ENCODE peak calls at places on chromosomes 11 and 22, in seven cellular contexts. G, U, P, Y, Z, X and W are unnamed samples.

GRCh38 chr22:17562906-17563870 is at the start of gene SLC25A18:
- DNase-seq in G (peak), U (peak), P (peak), Y (peak), Z (peak), X (peak), W (no peak)

GRCh38 chr11:72787262-72788104 is 6.4 kb downstream of the STARD10 start:
- DNase-seq in G (no peak), U (peak), P (no peak), Y (peak), Z (peak), X (peak), W (no peak)

GRCh38 chr22:47367993-47368945 is 605.8 kb downstream of the TBC1D22A start:
- DNase-seq in G (no peak), U (peak), P (no peak), Y (no peak), Z (no peak), X (no peak), W (no peak)

GRCh38 chr11:62015615-62016014 is 48.2 kb upstream of the FTH1 start:
- DNase-seq in G (no peak), U (no peak), P (peak), Y (no peak), Z (no peak), X (peak), W (no peak)

GRCh38 chr11:103940542-103940941 is 95.9 kb upstream of the DDI1 start:
- DNase-seq in G (no peak), U (no peak), P (no peak), Y (no peak), Z (peak), X (no peak), W (peak)

GRCh38 chr22:31089101-31090100 is 8.3 kb downstream of the SMTN start:
- DNase-seq in G (no peak), U (no peak), P (peak), Y (peak), Z (no peak), X (peak), W (no peak)

GRCh38 chr11:1089738-1090599 is 15.3 kb downstream of the MUC2 start:
- DNase-seq in G (no peak), U (no peak), P (no peak), Y (no peak), Z (no peak), X (no peak), W (no peak)

GRCh38 chr11:2689551-2690260 is 10.1 kb downstream of the KCNQ1OT1 start:
- DNase-seq in G (no peak), U (no peak), P (no peak), Y (no peak), Z (no peak), X (peak), W (no peak)

GRCh38 chr11:985435-985834 is 51.1 kb downstream of the MUC6 start:
- DNase-seq in G (no peak), U (no peak), P (no peak), Y (no peak), Z (no peak), X (no peak), W (no peak)

GRCh38 chr11:18668131-18668530 is 30.4 kb upstream of the TMEM86A start:
- DNase-seq in G (no peak), U (no peak), P (no peak), Y (no peak), Z (peak), X (no peak), W (no peak)

GRCh38 chr11:1225386-1226225 is 2.7 kb downstream of the MUC5B start:
- DNase-seq in G (no peak), U (peak), P (no peak), Y (peak), Z (no peak), X (no peak), W (no peak)

GRCh38 chr11:84899740-84900139 is 727.4 kb downstream of the DLG2 start:
- DNase-seq in G (no peak), U (peak), P (peak), Y (no peak), Z (peak), X (no peak), W (peak)

GRCh38 chr11:33867996-33868645 is 23.8 kb downstream of the LMO2 start:
- DNase-seq in G (no peak), U (no peak), P (no peak), Y (no peak), Z (no peak), X (no peak), W (no peak)

GRCh38 chr22:17733484-17733883 is 40.8 kb downstream of the BID start:
- DNase-seq in G (no peak), U (no peak), P (no peak), Y (no peak), Z (no peak), X (no peak), W (peak)

GRCh38 chr11:12269104-12269441 is 108.3 kb upstream of the PARVA start:
- DNase-seq in G (no peak), U (no peak), P (no peak), Y (no peak), Z (peak), X (peak), W (peak)

GRCh38 chr22:30531651-30532608 is 14.6 kb downstream of the SEC14L6 start:
- DNase-seq in G (no peak), U (no peak), P (no peak), Y (no peak), Z (no peak), X (no peak), W (no peak)

GRCh38 chr22:22848364-22848866 is 39.2 kb upstream of the IGLL5 start:
- DNase-seq in G (peak), U (peak), P (peak), Y (peak), Z (peak), X (peak), W (peak)

GRCh38 chr11:10654211-10655150 is 39.1 kb downstream of the IRAG1 start:
- DNase-seq in G (peak), U (no peak), P (peak), Y (no peak), Z (peak), X (peak), W (peak)

GRCh38 chr11:803770-804598 is 1.0 kb downstream of the PIDD1 start:
- DNase-seq in G (no peak), U (no peak), P (peak), Y (no peak), Z (no peak), X (no peak), W (no peak)

GRCh38 chr11:75462117-75462653 is 29.2 kb upstream of the KLHL35 start:
- DNase-seq in G (peak), U (peak), P (no peak), Y (no peak), Z (peak), X (no peak), W (no peak)

GRCh38 chr22:36153756-36154155 is 6.8 kb downstream of the APOL3 start:
- DNase-seq in G (no peak), U (no peak), P (no peak), Y (no peak), Z (no peak), X (no peak), W (no peak)

GRCh38 chr11:15836801-15837200 is 519.5 kb downstream of the SOX6 start:
- DNase-seq in G (no peak), U (no peak), P (no peak), Y (no peak), Z (no peak), X (peak), W (no peak)

GRCh38 chr11:13105237-13105844 is 96.2 kb downstream of the RASSF10 start:
- DNase-seq in G (no peak), U (no peak), P (no peak), Y (no peak), Z (no peak), X (no peak), W (no peak)

GRCh38 chr11:59267738-59268475 is 55.2 kb upstream of the MPEG1 start:
- DNase-seq in G (no peak), U (no peak), P (no peak), Y (no peak), Z (peak), X (peak), W (no peak)

GRCh38 chr11:17629113-17629512 is 82.1 kb downstream of the OTOG start:
- DNase-seq in G (no peak), U (no peak), P (no peak), Y (no peak), Z (no peak), X (no peak), W (no peak)

GRCh38 chr22:17475318-17476212 is 87.7 kb upstream of the SLC25A18 start:
- DNase-seq in G (peak), U (no peak), P (no peak), Y (no peak), Z (no peak), X (no peak), W (no peak)

GRCh38 chr11:85495918-85496317 is 131.2 kb downstream of the DLG2 start:
- DNase-seq in G (no peak), U (no peak), P (no peak), Y (no peak), Z (no peak), X (no peak), W (no peak)

GRCh38 chr22:22460635-22461034 is 47.9 kb downstream of the ZNF280B start:
- DNase-seq in G (no peak), U (no peak), P (no peak), Y (no peak), Z (peak), X (peak), W (no peak)

GRCh38 chr11:46438211-46438610 is 46.6 kb upstream of the CHRM4 start:
- DNase-seq in G (no peak), U (no peak), P (no peak), Y (no peak), Z (peak), X (no peak), W (no peak)

GRCh38 chr22:24583221-24583971 is 9.5 kb downstream of the LRRC75B start:
- DNase-seq in G (no peak), U (no peak), P (no peak), Y (no peak), Z (no peak), X (no peak), W (peak)

GRCh38 chr22:44676441-44677298 is 25.3 kb upstream of the PRR5 start:
- DNase-seq in G (no peak), U (no peak), P (peak), Y (no peak), Z (no peak), X (no peak), W (peak)

GRCh38 chr11:14373941-14374646 is 15.1 kb upstream of the RRAS2 start:
- DNase-seq in G (no peak), U (no peak), P (no peak), Y (peak), Z (peak), X (peak), W (peak)

GRCh38 chr22:31944700-31945477 is 554 bp downstream of the YWHAH start:
- DNase-seq in G (peak), U (no peak), P (peak), Y (peak), Z (peak), X (peak), W (no peak)

GRCh38 chr11:12200359-12201015 is 90.1 kb downstream of the MICAL2 start:
- DNase-seq in G (no peak), U (no peak), P (no peak), Y (no peak), Z (no peak), X (peak), W (peak)

GRCh38 chr11:33399421-33399820 is 142.2 kb downstream of the HIPK3 start:
- DNase-seq in G (no peak), U (no peak), P (no peak), Y (no peak), Z (no peak), X (no peak), W (no peak)

GRCh38 chr11:94788396-94788795 is 20.2 kb downstream of the AMOTL1 start:
- DNase-seq in G (no peak), U (no peak), P (peak), Y (no peak), Z (no peak), X (no peak), W (no peak)

DNA sequence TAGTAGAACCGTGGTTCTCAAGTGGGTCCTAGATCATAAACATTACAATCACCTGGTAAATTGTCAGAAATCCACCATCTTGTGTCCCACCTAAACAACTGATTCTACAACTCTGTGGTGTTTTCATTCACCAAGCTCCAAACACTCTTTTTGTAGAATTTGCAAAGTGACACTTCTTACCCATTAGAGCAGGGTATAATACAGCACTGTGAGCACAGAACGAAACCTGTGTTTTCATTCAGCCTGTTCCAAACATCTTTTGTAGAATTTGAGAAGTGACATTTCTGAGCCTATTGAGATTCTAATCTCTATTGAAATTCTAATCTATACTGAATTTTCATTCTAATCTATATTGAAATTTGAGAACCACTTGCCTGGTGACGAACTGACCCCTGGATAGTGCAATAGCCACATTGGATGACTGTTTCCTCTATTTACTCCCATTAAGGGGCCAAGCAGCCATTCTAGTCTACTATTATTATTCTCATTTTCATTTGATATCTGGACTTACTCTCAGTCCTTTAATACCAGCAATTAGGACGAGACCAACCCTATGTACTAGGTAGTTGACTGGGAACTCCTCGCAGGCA is 616.6 kb downstream of the LRRC4C start:
- DNase-seq in G (no peak), U (no peak), P (no peak), Y (no peak), Z (no peak), X (no peak), W (no peak)
- H2AK5ac ChIP-seq in G (no peak), U (no peak), P (no peak), Y (no peak), Z (no peak), X (no peak), W (no peak)

GRCh38 chr11:134399996-134400395 is 12.0 kb downstream of the B3GAT1 start:
- DNase-seq in G (no peak), U (no peak), P (no peak), Y (no peak), Z (no peak), X (no peak), W (no peak)

GRCh38 chr11:134398079-134398444 is 14.0 kb downstream of the B3GAT1 start:
- DNase-seq in G (no peak), U (no peak), P (no peak), Y (no peak), Z (no peak), X (no peak), W (no peak)

GRCh38 chr11:134397304-134398078 is 14.6 kb downstream of the B3GAT1 start:
- DNase-seq in G (no peak), U (no peak), P (no peak), Y (no peak), Z (no peak), X (no peak), W (no peak)

GRCh38 chr11:134398644-134399292 is 13.3 kb downstream of the B3GAT1 start:
- DNase-seq in G (no peak), U (no peak), P (no peak), Y (no peak), Z (no peak), X (no peak), W (no peak)

DNA sequence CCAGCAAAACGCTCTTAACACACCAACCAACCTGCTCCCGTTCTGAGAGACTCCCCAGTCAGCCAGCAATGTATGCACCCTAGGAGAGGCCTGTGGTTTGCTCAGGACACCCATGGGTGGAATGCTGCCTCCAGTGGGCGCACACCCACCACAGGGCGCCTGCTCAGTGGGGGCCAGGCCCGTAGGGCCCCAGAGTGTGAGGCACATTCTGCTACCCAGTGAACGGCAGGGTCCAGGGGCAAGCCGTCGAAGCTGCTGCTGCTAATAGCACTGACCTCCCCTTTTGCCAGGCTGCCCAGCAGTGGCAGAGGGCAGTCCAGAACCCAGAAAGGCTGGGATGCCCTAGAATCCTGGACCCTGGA is 12.8 kb downstream of the B3GAT1 start:
- DNase-seq in G (no peak), U (no peak), P (no peak), Y (no peak), Z (no peak), X (no peak), W (no peak)
- H2AK5ac ChIP-seq in G (no peak), U (no peak), P (no peak), Y (no peak), Z (no peak), X (no peak), W (no peak)

GRCh38 chr22:27706489-27706888 is 95.1 kb downstream of the MN1 start:
- DNase-seq in G (no peak), U (no peak), P (no peak), Y (no peak), Z (no peak), X (no peak), W (no peak)
- H2AK5ac ChIP-seq in G (no peak), U (no peak), P (no peak), Y (no peak), Z (no peak), X (no peak), W (no peak)

GRCh38 chr11:8760896-8761295 is 78.3 kb downstream of the RPL27A start:
- DNase-seq in G (no peak), U (no peak), P (peak), Y (no peak), Z (no peak), X (no peak), W (peak)
- H2AK5ac ChIP-seq in G (no peak), U (no peak), P (no peak), Y (no peak), Z (no peak), X (no peak), W (no peak)

GRCh38 chr11:69308936-69309799 is 15.2 kb downstream of the MYEOV start:
- DNase-seq in G (no peak), U (no peak), P (no peak), Y (no peak), Z (no peak), X (no peak), W (no peak)
- H2AK5ac ChIP-seq in G (peak), U (no peak), P (no peak), Y (no peak), Z (no peak), X (no peak), W (peak)

GRCh38 chr11:126282361-126282741 is 542 bp upstream of the TIRAP start:
- DNase-seq in G (no peak), U (peak), P (peak), Y (peak), Z (peak), X (peak), W (peak)
- H2AK5ac ChIP-seq in G (no peak), U (no peak), P (no peak), Y (no peak), Z (no peak), X (peak), W (no peak)

GRCh38 chr11:113838005-113838404 is 37.4 kb downstream of the USP28 start:
- DNase-seq in G (no peak), U (no peak), P (no peak), Y (no peak), Z (no peak), X (no peak), W (no peak)
- H2AK5ac ChIP-seq in G (no peak), U (no peak), P (no peak), Y (no peak), Z (no peak), X (no peak), W (no peak)